ENCODE peak calls at places on chromosomes 5 and 9, in eight cellular contexts. E is naive thymus-derived CD4-positive, alpha-beta T cell; S is HCT116; G is cardiac muscle cell; H is colonic mucosa; J is GM23338; P is hepatocyte; C is lung. B is an unnamed sample. For H3K4me1 and H3K36me3, the result is how much of the 10 kb centered on the place peaks cover.

GRCh38 chr5:159515909-159516415 is 185.7 kb upstream of the IL12B start:
- DNase-seq in E (peak), S (peak), J (peak), P (peak), G (peak), C (peak), H (peak), B (peak)

GRCh38 chr5:138653502-138653901 is 78.3 kb upstream of the HSPA9 start:
- DNase-seq in S (peak), H (no peak), J (peak), P (peak), G (peak), C (no peak), E (no peak), B (no peak)

GRCh38 chr5:93601433-93602175 is 18.6 kb downstream of the NR2F1 start:
- DNase-seq in J (peak), E (no peak), C (no peak), S (no peak), G (no peak), P (no peak), H (no peak), B (no peak)

GRCh38 chr5:154077692-154078091 is 38.9 kb downstream of the MFAP3 start:
- DNase-seq in J (no peak), S (no peak), C (peak), P (peak), E (no peak), G (no peak), H (no peak), B (no peak)

GRCh38 chr9:126773004-126773607 is 31.7 kb upstream of the ZBTB43 start:
- DNase-seq in G (no peak), S (no peak), H (no peak), C (no peak), E (no peak), J (peak), P (peak), B (peak)

GRCh38 chr9:89226076-89226475 is 47.5 kb upstream of the SHC3 start:
- DNase-seq in H (no peak), E (no peak), S (no peak), C (no peak), P (peak), G (peak), J (peak), B (no peak)

GRCh38 chr5:141958773-141959172 is 771 bp upstream of the PCDH12 start:
- DNase-seq in S (no peak), P (no peak), J (no peak), E (no peak), C (no peak), H (no peak), G (no peak), B (no peak)

GRCh38 chr5:107778651-107779050 is 107.9 kb upstream of the EFNA5 start:
- DNase-seq in E (no peak), J (no peak), P (no peak), S (no peak), H (no peak), C (no peak), G (no peak), B (no peak)

GRCh38 chr5:77852514-77853352 is 76.6 kb upstream of the TBCA start:
- DNase-seq in G (peak), H (peak), E (no peak), S (no peak), J (peak), P (peak), C (no peak), B (peak)

GRCh38 chr5:100900142-100900795 is 2.8 kb downstream of the ST8SIA4 start:
- DNase-seq in C (peak), S (no peak), J (peak), E (no peak), G (peak), H (peak), P (peak), B (no peak)

GRCh38 chr5:103519550-103519949 is 43.0 kb downstream of the NUDT12 start:
- DNase-seq in S (no peak), G (peak), C (no peak), P (peak), E (no peak), J (peak), H (no peak), B (no peak)

GRCh38 chr5:122896598-122897282 is 51.3 kb downstream of the SNX24 start:
- DNase-seq in J (peak), C (no peak), P (peak), G (no peak), E (no peak), S (peak), H (no peak), B (no peak)

GRCh38 chr5:58019614-58020013 is 440.3 kb downstream of the PLK2 start:
- DNase-seq in J (no peak), H (peak), P (peak), E (no peak), G (peak), C (peak), S (no peak), B (no peak)

GRCh38 chr5:38752622-38753021 is 93.2 kb upstream of the OSMR start:
- DNase-seq in E (no peak), J (no peak), S (no peak), C (no peak), G (no peak), H (no peak), P (no peak), B (no peak)

GRCh38 chr5:50593681-50594080 is 72.8 kb upstream of the PARP8 start:
- DNase-seq in E (no peak), P (no peak), C (no peak), G (no peak), H (no peak), J (no peak), S (no peak), B (no peak)

GRCh38 chr5:67636091-67636490 is 439.5 kb upstream of the CD180 start:
- DNase-seq in G (no peak), P (no peak), C (no peak), H (peak), J (no peak), S (no peak), E (no peak), B (no peak)

GRCh38 chr5:172437445-172438303 is 16.7 kb downstream of the SH3PXD2B start:
- DNase-seq in E (no peak), G (peak), J (no peak), C (peak), S (peak), P (peak), H (peak), B (no peak)

GRCh38 chr5:59766394-59766793 is 127.1 kb downstream of the PDE4D start:
- DNase-seq in E (no peak), J (no peak), C (no peak), S (no peak), P (peak), H (peak), G (no peak), B (no peak)

GRCh38 chr5:140322751-140323731 is 20.1 kb upstream of the PFDN1 start:
- DNase-seq in S (no peak), G (no peak), H (no peak), C (peak), P (peak), E (no peak), J (peak), B (no peak)

GRCh38 chr5:56516936-56517521 is 283.9 kb upstream of the ANKRD55 start:
- DNase-seq in C (no peak), E (no peak), P (peak), J (no peak), H (no peak), G (no peak), S (no peak), B (no peak)

GRCh38 chr5:1156754-1157460 is 44.5 kb upstream of the SLC6A19 start:
- DNase-seq in C (no peak), P (no peak), E (no peak), J (no peak), S (no peak), G (no peak), H (no peak), B (no peak)

GRCh38 chr9:98488578-98489312 is 220.0 kb downstream of the GABBR2 start:
- DNase-seq in S (no peak), G (peak), J (peak), H (no peak), C (peak), P (peak), E (no peak), B (no peak)

GRCh38 chr9:128257907-128258306 is 17.9 kb downstream of the GOLGA2 start:
- DNase-seq in E (no peak), C (no peak), H (no peak), J (no peak), G (no peak), P (no peak), S (no peak), B (no peak)

GRCh38 chr5:77844408-77845272 is 68.5 kb upstream of the TBCA start:
- DNase-seq in G (peak), H (no peak), J (peak), E (no peak), C (no peak), P (no peak), S (no peak), B (no peak)

GRCh38 chr9:137534256-137535119 is 15.7 kb downstream of the PNPLA7 start:
- DNase-seq in S (peak), E (no peak), J (peak), G (peak), H (peak), C (peak), P (peak), B (peak)

GRCh38 chr5:1380011-1380817 is 35.3 kb upstream of the CLPTM1L start:
- DNase-seq in H (peak), J (peak), E (peak), G (peak), S (no peak), C (peak), P (peak), B (peak)

GRCh38 chr9:137218754-137219271 is 3.2 kb downstream of the RNF208 start:
- DNase-seq in J (no peak), E (no peak), H (peak), S (no peak), G (peak), P (peak), C (no peak), B (no peak)

GRCh38 chr5:9361835-9362234 is 184.0 kb downstream of the SEMA5A start:
- DNase-seq in C (peak), G (peak), J (peak), P (peak), H (peak), E (no peak), S (peak), B (peak)

GRCh38 chr9:18142964-18143363 is 331.0 kb upstream of the ADAMTSL1 start:
- DNase-seq in H (peak), S (no peak), G (no peak), J (peak), E (no peak), P (peak), C (no peak), B (no peak)

GRCh38 chr5:40436535-40437237 is 243.0 kb upstream of the PTGER4 start:
- DNase-seq in P (no peak), C (no peak), G (no peak), J (no peak), S (no peak), E (no peak), H (no peak), B (peak)

GRCh38 chr9:3136999-3137675 is 293.2 kb upstream of the PUM3 start:
- DNase-seq in P (no peak), E (no peak), J (no peak), H (no peak), C (no peak), S (no peak), G (no peak), B (no peak)

GRCh38 chr5:31854625-31855526 is 215.9 kb downstream of the PDZD2 start:
- DNase-seq in E (peak), P (peak), H (no peak), S (no peak), G (peak), J (peak), C (peak), B (no peak)

GRCh38 chr9:112748041-112748440 is 2.5 kb upstream of the SNX30 start:
- DNase-seq in H (no peak), E (no peak), P (no peak), C (no peak), S (no peak), G (no peak), J (no peak), B (no peak)

GRCh38 chr9:112751059-112751795 is 667 bp downstream of the SNX30 start:
- DNase-seq in S (no peak), C (peak), P (peak), H (peak), E (no peak), G (peak), J (peak), B (peak)

GRCh38 chr9:112752334-112753110 is 2.0 kb downstream of the SNX30 start:
- DNase-seq in C (no peak), S (no peak), H (no peak), P (no peak), G (no peak), E (no peak), J (no peak), B (no peak)

GRCh38 chr9:112750767-112751058 is 153 bp downstream of the SNX30 start:
- DNase-seq in J (no peak), S (no peak), E (no peak), C (no peak), G (no peak), P (no peak), H (no peak), B (no peak)

DNA sequence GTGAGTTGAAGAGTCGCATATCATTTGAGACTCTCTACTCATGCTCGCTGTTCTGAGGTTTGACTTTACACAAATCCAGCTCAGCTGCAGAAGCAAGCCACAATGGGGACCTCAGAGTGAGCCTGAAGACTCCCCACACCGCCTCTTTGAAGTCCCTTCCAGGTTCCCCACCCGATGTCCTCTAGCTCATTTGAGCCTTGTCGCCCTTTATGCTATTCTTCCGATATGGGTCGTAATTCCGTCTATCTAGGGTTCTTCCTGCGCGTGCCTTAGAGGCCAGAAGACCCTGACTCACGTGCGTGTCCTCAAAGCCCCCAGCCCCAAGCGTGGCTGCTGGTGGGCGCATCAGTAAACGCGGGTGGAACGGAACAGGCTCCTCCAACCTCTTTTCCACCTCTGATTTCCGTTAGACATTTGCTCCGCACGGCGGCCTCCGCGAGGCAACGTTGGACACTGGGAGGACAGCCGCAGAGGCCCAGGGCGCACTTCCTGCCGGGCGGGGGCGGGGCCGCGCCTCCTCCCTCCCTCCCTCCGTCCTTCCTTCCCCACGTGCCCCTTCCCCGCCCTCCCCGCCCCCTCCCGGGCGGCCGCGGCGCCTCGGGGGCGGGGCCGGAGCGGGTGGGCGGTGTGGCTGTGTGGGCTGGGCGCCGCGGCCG is at the start of gene SNX30:
- DNase-seq in C (peak), S (peak), E (peak), P (peak), H (peak), J (peak), G (peak), B (peak)
- H3K4me1 ChIP-seq in C (under half), S (under half), E (under half), P (under half), H (under half), J (under half), G (under half), B (half or more)

GRCh38 chr5:72844218-72844603 is 27.8 kb downstream of the TNPO1 start:
- DNase-seq in G (no peak), E (no peak), C (no peak), P (no peak), H (no peak), S (no peak), J (no peak), B (no peak)
- H3K27ac ChIP-seq in G (no peak), E (no peak), C (no peak), P (no peak), H (no peak), S (no peak), J (no peak), B (no peak)

GRCh38 chr9:35059438-35059837 is 13.0 kb downstream of the VCP start:
- DNase-seq in H (no peak), E (no peak), P (no peak), G (no peak), J (no peak), S (no peak), C (no peak), B (no peak)
- H3K36me3 ChIP-seq in H (half or more), E (half or more), P (under half), G (half or more), J (half or more), S (half or more), C (half or more), B (half or more)

DNA sequence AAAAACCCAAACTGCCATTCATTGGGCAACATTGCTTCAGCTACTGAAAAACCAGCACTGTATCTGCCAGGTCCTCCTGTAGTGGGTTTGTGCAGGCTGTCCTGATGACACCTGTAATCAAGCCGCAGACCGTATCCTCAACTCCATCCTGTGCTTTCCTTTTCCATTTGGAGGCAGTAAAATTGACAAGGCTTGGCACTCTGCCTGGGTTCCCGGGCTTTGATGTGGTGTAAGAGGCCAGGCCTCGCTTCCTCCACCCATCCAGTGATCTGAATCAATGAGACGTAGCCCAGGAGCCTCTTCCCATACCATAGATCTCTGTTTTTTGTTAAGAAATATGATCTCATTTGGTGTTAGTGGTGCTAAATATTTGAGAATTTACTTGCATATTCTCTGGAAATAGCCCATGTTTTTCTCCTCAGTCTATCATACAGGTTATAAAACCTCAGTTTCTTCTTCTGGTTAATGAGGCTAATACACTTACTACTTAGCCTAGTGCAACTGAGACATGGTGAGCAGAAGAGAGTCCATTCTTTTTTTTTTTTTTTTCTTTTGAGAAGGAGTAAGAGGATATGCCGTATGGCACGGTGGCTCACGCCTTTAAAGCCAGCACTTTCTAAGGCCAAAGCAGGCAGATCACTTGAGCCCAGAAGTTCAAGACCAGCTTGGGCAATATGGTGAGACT is 34.8 kb downstream of the LSM11 start:
- DNase-seq in E (no peak), S (peak), C (no peak), P (peak), H (peak), J (no peak), G (no peak), B (no peak)
- H3K4me1 ChIP-seq in E (under half), S (under half), C (under half), P (under half), H (under half), J (under half), G (under half), B (under half)

DNA sequence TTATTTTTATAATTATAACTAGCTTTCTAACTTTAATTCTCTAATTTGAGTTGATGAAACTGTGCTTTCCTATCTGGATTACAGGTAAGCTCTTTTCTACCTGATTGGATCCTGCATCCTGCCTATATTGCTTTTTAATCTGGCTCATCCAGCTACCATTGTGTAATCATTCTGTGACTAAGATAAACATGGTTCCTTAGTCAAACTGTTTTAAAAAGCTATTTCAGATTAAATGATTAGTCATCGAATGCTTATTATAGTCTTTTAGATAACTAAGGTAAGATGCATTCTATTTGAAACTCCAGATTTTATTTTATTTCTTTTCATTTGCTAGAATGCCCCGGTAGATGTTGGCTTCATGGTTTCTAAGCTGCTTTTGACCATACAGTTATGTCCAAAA is 50.7 kb downstream of the ICE1 start:
- DNase-seq in J (no peak), P (no peak), C (no peak), G (no peak), E (no peak), S (no peak), H (no peak), B (no peak)
- H3K27ac ChIP-seq in J (no peak), P (no peak), C (no peak), G (no peak), E (no peak), S (no peak), H (no peak), B (no peak)

DNA sequence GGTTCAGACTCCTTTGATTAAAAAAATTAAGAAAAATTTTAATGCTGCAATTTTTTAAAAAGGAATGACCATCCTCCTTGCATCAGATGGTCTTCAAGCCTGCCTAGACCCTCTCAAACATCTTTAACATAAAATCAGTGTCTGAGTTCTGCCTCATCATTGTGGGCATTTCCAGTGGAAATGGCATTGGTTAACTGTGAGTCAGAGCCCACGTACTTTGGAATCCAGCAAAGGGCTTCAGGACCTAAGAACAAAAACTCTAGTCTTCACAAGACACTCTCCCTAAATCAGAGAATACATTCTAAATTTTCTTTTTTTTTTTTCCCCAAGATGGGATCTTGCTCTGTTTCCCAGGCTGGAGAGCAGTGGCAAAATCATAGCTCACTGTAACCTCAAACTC is 9.4 kb upstream of the C5orf15 start:
- DNase-seq in H (no peak), P (no peak), S (no peak), E (no peak), J (no peak), C (no peak), G (no peak), B (no peak)
- H3K36me3 ChIP-seq in H (under half), P (under half), S (half or more), E (under half), J (under half), C (under half), G (under half), B (under half)

GRCh38 chr5:151595411-151595826 is 4.3 kb upstream of the FAT2 start:
- DNase-seq in J (no peak), C (no peak), S (no peak), P (no peak), E (no peak), H (no peak), G (no peak), B (no peak)
- H3K4me1 ChIP-seq in J (under half), C (under half), S (under half), P (under half), E (under half), H (under half), G (under half), B (under half)

B was measured in CD4-positive, CD25-positive, alpha-beta regulatory T cell.